ENCODE peak calls at places on chromosome 13, in five cellular contexts. S is GDM1, U is lung, I is NCI-H1105 treated with DMSO at 0.1 percent for 48 hours, D is mesothelial cell of epicardium. E is an unnamed sample.
A peak's percentile ranks its signal among the peaks of the same experiment; 100 is the strongest.

GRCh38 chr13:104315606-104316005 is 1249.4 kb upstream of the SLC10A2 start:
- DNase-seq in S (no peak), D (no peak), U (no peak), I (no peak), E (no peak)

GRCh38 chr13:113846639-113847318 is 17.1 kb downstream of the GAS6 start:
- DNase-seq in S (no peak), D (peak; percentile 18), U (no peak), I (no peak), E (no peak)

GRCh38 chr13:75829874-75830273 is 193.7 kb downstream of the LMO7 start:
- DNase-seq in U (no peak), D (no peak), S (no peak), I (no peak), E (no peak)

GRCh38 chr13:27186295-27186694 is 14.7 kb upstream of the USP12 start:
- DNase-seq in U (no peak), S (no peak), I (no peak), D (no peak), E (no peak)

GRCh38 chr13:45446181-45446580 is 18.6 kb upstream of the COG3 start:
- DNase-seq in I (no peak), D (no peak), U (no peak), S (no peak), E (no peak)

GRCh38 chr13:44425041-44425814 is 51.6 kb downstream of the SERP2 start:
- DNase-seq in S (no peak), I (peak; percentile 6), D (no peak), U (no peak), E (no peak)

GRCh38 chr13:44786724-44787123 is 202.5 kb downstream of the NUFIP1 start:
- DNase-seq in D (no peak), I (no peak), S (no peak), U (no peak), E (no peak)

GRCh38 chr13:99969934-99970760 is 1.4 kb downstream of the ZIC5 start:
- DNase-seq in U (no peak), D (no peak), I (peak; percentile 44), S (no peak), E (no peak)

GRCh38 chr13:111328803-111329410 is 8.5 kb downstream of the TEX29 start:
- DNase-seq in U (peak; percentile 6), D (no peak), I (no peak), S (no peak), E (no peak)

GRCh38 chr13:49336655-49337054 is 88.9 kb downstream of the CDADC1 start:
- DNase-seq in S (no peak), D (no peak), I (no peak), U (no peak), E (no peak)

GRCh38 chr13:110012102-110012739 is 225.8 kb upstream of the IRS2 start:
- DNase-seq in S (no peak), U (no peak), D (no peak), I (no peak), E (no peak)

GRCh38 chr13:35140321-35140720 is 198.3 kb downstream of the NBEA start:
- DNase-seq in U (no peak), I (no peak), S (no peak), D (no peak), E (no peak)

GRCh38 chr13:25085125-25085742 is 10.7 kb upstream of the PABPC3 start:
- DNase-seq in D (no peak), U (no peak), S (peak; percentile 18), I (peak; percentile 24), E (no peak)

GRCh38 chr13:42396901-42397670 is 125.1 kb downstream of the AKAP11 start:
- DNase-seq in D (no peak), U (no peak), I (no peak), S (no peak), E (no peak)

GRCh38 chr13:72570019-72570418 is 157.4 kb downstream of the MZT1 start:
- DNase-seq in U (no peak), D (no peak), S (no peak), I (no peak), E (no peak)

GRCh38 chr13:23845309-23845708 is 43.9 kb downstream of the MIPEP start:
- DNase-seq in D (no peak), U (no peak), S (no peak), I (no peak), E (no peak)

GRCh38 chr13:97122381-97122996 is 99.6 kb upstream of the MBNL2 start:
- DNase-seq in S (no peak), I (no peak), U (no peak), D (no peak), E (no peak)

GRCh38 chr13:98681017-98681416 is 71.5 kb downstream of the SLC15A1 start:
- DNase-seq in D (no peak), U (no peak), S (no peak), I (no peak), E (no peak)

GRCh38 chr13:75139291-75139690 is 342.7 kb downstream of the TBC1D4 start:
- DNase-seq in D (no peak), I (no peak), S (no peak), U (no peak), E (no peak)

GRCh38 chr13:24071016-24071415 is 89.5 kb upstream of the SPATA13 start:
- DNase-seq in S (no peak), U (no peak), D (no peak), I (no peak), E (no peak)

GRCh38 chr13:75794663-75795062 is 158.5 kb downstream of the LMO7 start:
- DNase-seq in U (no peak), S (no peak), D (no peak), I (no peak), E (no peak)

GRCh38 chr13:71865858-71866172 is 1.2 kb downstream of the DACH1 start:
- DNase-seq in S (no peak), D (no peak), U (no peak), I (peak; percentile 31), E (no peak)

GRCh38 chr13:20487927-20488326 is 37.7 kb downstream of the CRYL1 start:
- DNase-seq in D (no peak), I (no peak), S (no peak), U (no peak), E (peak; percentile 26)

GRCh38 chr13:111572956-111573355 is 252.5 kb downstream of the TEX29 start:
- DNase-seq in S (no peak), D (no peak), I (peak; percentile 100), U (no peak), E (no peak)

GRCh38 chr13:48344264-48344663 is 40.7 kb downstream of the RB1 start:
- DNase-seq in I (no peak), S (no peak), D (no peak), U (no peak), E (no peak)

GRCh38 chr13:97719759-97720158 is 233.7 kb upstream of the IPO5 start:
- DNase-seq in I (no peak), S (no peak), D (no peak), U (no peak), E (no peak)

GRCh38 chr13:41196011-41196410 is 1.6 kb upstream of the KBTBD7 start:
- DNase-seq in I (no peak), U (no peak), D (no peak), S (no peak), E (no peak)

GRCh38 chr13:110879482-110879881 is 35.4 kb downstream of the ANKRD10 start:
- DNase-seq in U (no peak), S (no peak), D (no peak), I (no peak), E (no peak)

GRCh38 chr13:57996717-57997116 is 365.2 kb downstream of the PCDH17 start:
- DNase-seq in I (no peak), S (no peak), U (no peak), D (no peak), E (no peak)

GRCh38 chr13:34176636-34177035 is 358.7 kb downstream of the RFC3 start:
- DNase-seq in I (no peak), U (no peak), D (no peak), S (no peak), E (no peak)

GRCh38 chr13:44934724-44935123 is 54.5 kb downstream of the NUFIP1 start:
- DNase-seq in I (no peak), D (no peak), U (no peak), S (no peak), E (no peak)

GRCh38 chr13:24076124-24076523 is 84.4 kb upstream of the SPATA13 start:
- DNase-seq in I (no peak), D (no peak), S (no peak), U (no peak), E (no peak)

GRCh38 chr13:34303346-34303745 is 485.4 kb downstream of the RFC3 start:
- DNase-seq in S (no peak), U (no peak), D (no peak), I (no peak), E (no peak)

GRCh38 chr13:23902975-23903905 is 5.9 kb upstream of the C1QTNF9B start:
- DNase-seq in D (no peak), I (no peak), S (no peak), U (no peak), E (no peak)

GRCh38 chr13:21361123-21361522 is 98.0 kb downstream of the ZDHHC20 start:
- DNase-seq in U (no peak), D (no peak), S (no peak), I (no peak), E (no peak)

GRCh38 chr13:51432576-51432975 is 20.3 kb downstream of the INTS6 start:
- DNase-seq in I (no peak), U (no peak), S (no peak), D (no peak), E (no peak)

GRCh38 chr13:34547929-34548328 is 394.1 kb upstream of the NBEA start:
- DNase-seq in S (no peak), U (no peak), D (no peak), I (no peak), E (no peak)

GRCh38 chr13:111845621-111846351 is 221.2 kb upstream of the SOX1 start:
- DNase-seq in D (no peak), I (no peak), U (no peak), S (no peak), E (no peak)

GRCh38 chr13:38804061-38804460 is 117.2 kb downstream of the FREM2 start:
- DNase-seq in U (no peak), S (no peak), D (no peak), I (no peak), E (no peak)

GRCh38 chr13:45303866-45304265 is 37.1 kb downstream of the TPT1 start:
- DNase-seq in S (no peak), D (no peak), I (no peak), U (no peak), E (no peak)

E was measured in dorsolateral prefrontal cortex.